ENCODE peak calls at places on chromosomes 6 and 20, in seven cellular contexts. One of them, this sample, is unnamed.

GRCh38 chr20:1061484-1062221 is 56.7 kb upstream of the PSMF1 start:
- DNase-seq in KG1: no peak
- DNase-seq in MG63: no peak
- DNase-seq in NCI-H1092 treated with DMSO at 0.1 percent for 48 hours: no peak
- DNase-seq in cardiac fibroblast: no peak
- DNase-seq in stomach: no peak
- DNase-seq in iris pigment epithelial cell: no peak
- DNase-seq in this sample: no peak

GRCh38 chr6:35506536-35506935 is 6.2 kb downstream of the TULP1 start:
- DNase-seq in KG1: no peak
- DNase-seq in iris pigment epithelial cell: no peak
- DNase-seq in cardiac fibroblast: no peak
- DNase-seq in NCI-H1092 treated with DMSO at 0.1 percent for 48 hours: no peak
- DNase-seq in MG63: no peak
- DNase-seq in stomach: no peak
- DNase-seq in this sample: no peak

GRCh38 chr6:45415315-45415714 is 37.6 kb upstream of the SUPT3H start:
- DNase-seq in iris pigment epithelial cell: no peak
- DNase-seq in stomach: no peak
- DNase-seq in cardiac fibroblast: no peak
- DNase-seq in KG1: no peak
- DNase-seq in MG63: peak; percentile 2
- DNase-seq in NCI-H1092 treated with DMSO at 0.1 percent for 48 hours: no peak
- DNase-seq in this sample: no peak

GRCh38 chr6:142942805-142943227 is 2.2 kb downstream of the HIVEP2 start:
- DNase-seq in cardiac fibroblast: peak; percentile 75
- DNase-seq in iris pigment epithelial cell: peak; percentile 71
- DNase-seq in NCI-H1092 treated with DMSO at 0.1 percent for 48 hours: no peak
- DNase-seq in stomach: no peak
- DNase-seq in MG63: no peak
- DNase-seq in KG1: peak; percentile 30
- DNase-seq in this sample: peak; percentile 48

GRCh38 chr6:26507658-26508057 is 7.6 kb downstream of the BTN1A1 start:
- DNase-seq in MG63: no peak
- DNase-seq in iris pigment epithelial cell: no peak
- DNase-seq in KG1: no peak
- DNase-seq in stomach: no peak
- DNase-seq in NCI-H1092 treated with DMSO at 0.1 percent for 48 hours: no peak
- DNase-seq in cardiac fibroblast: no peak
- DNase-seq in this sample: no peak

GRCh38 chr6:82954937-82955577 is 110.6 kb downstream of the UBE3D start:
- DNase-seq in NCI-H1092 treated with DMSO at 0.1 percent for 48 hours: no peak
- DNase-seq in cardiac fibroblast: peak; percentile 79
- DNase-seq in stomach: no peak
- DNase-seq in MG63: no peak
- DNase-seq in iris pigment epithelial cell: peak; percentile 78
- DNase-seq in KG1: no peak
- DNase-seq in this sample: peak; percentile 89

GRCh38 chr6:140566706-140567330 is 1192.4 kb upstream of the CITED2 start:
- DNase-seq in iris pigment epithelial cell: peak; percentile 78
- DNase-seq in NCI-H1092 treated with DMSO at 0.1 percent for 48 hours: no peak
- DNase-seq in MG63: no peak
- DNase-seq in stomach: no peak
- DNase-seq in cardiac fibroblast: peak; percentile 69
- DNase-seq in KG1: no peak
- DNase-seq in this sample: peak; percentile 68

GRCh38 chr6:82381278-82381677 is 17.7 kb downstream of the TPBG start:
- DNase-seq in cardiac fibroblast: peak; percentile 14
- DNase-seq in stomach: no peak
- DNase-seq in iris pigment epithelial cell: no peak
- DNase-seq in KG1: no peak
- DNase-seq in NCI-H1092 treated with DMSO at 0.1 percent for 48 hours: no peak
- DNase-seq in MG63: no peak
- DNase-seq in this sample: no peak

GRCh38 chr20:43836790-43837189 is 77.9 kb upstream of the TOX2 start:
- DNase-seq in iris pigment epithelial cell: no peak
- DNase-seq in MG63: no peak
- DNase-seq in KG1: no peak
- DNase-seq in NCI-H1092 treated with DMSO at 0.1 percent for 48 hours: no peak
- DNase-seq in cardiac fibroblast: no peak
- DNase-seq in stomach: no peak
- DNase-seq in this sample: no peak

GRCh38 chr20:62141043-62141396 is 2.2 kb downstream of the PSMA7 start:
- DNase-seq in MG63: no peak
- DNase-seq in KG1: no peak
- DNase-seq in stomach: no peak
- DNase-seq in NCI-H1092 treated with DMSO at 0.1 percent for 48 hours: no peak
- DNase-seq in cardiac fibroblast: no peak
- DNase-seq in iris pigment epithelial cell: no peak
- DNase-seq in this sample: no peak

GRCh38 chr6:75602164-75602896 is 650 bp downstream of the SENP6 start:
- DNase-seq in stomach: peak; percentile 47
- DNase-seq in NCI-H1092 treated with DMSO at 0.1 percent for 48 hours: peak; percentile 42
- DNase-seq in iris pigment epithelial cell: peak; percentile 52
- DNase-seq in KG1: peak; percentile 18
- DNase-seq in MG63: peak; percentile 47
- DNase-seq in cardiac fibroblast: peak; percentile 65
- DNase-seq in this sample: peak; percentile 49

GRCh38 chr6:165722022-165722421 is 59.0 kb upstream of the PDE10A start:
- DNase-seq in iris pigment epithelial cell: no peak
- DNase-seq in MG63: no peak
- DNase-seq in cardiac fibroblast: no peak
- DNase-seq in stomach: no peak
- DNase-seq in KG1: no peak
- DNase-seq in NCI-H1092 treated with DMSO at 0.1 percent for 48 hours: no peak
- DNase-seq in this sample: no peak

GRCh38 chr6:107698146-107698545 is 126.0 kb downstream of the SCML4 start:
- DNase-seq in KG1: no peak
- DNase-seq in stomach: no peak
- DNase-seq in MG63: peak; percentile 64
- DNase-seq in NCI-H1092 treated with DMSO at 0.1 percent for 48 hours: no peak
- DNase-seq in iris pigment epithelial cell: peak; percentile 58
- DNase-seq in cardiac fibroblast: peak; percentile 94
- DNase-seq in this sample: peak; percentile 95

GRCh38 chr20:46663531-46663930 is 12.3 kb upstream of the SLC13A3 start:
- DNase-seq in iris pigment epithelial cell: no peak
- DNase-seq in MG63: no peak
- DNase-seq in cardiac fibroblast: no peak
- DNase-seq in KG1: no peak
- DNase-seq in NCI-H1092 treated with DMSO at 0.1 percent for 48 hours: no peak
- DNase-seq in stomach: no peak
- DNase-seq in this sample: no peak

GRCh38 chr6:106509420-106510089 is 119.7 kb downstream of the RTN4IP1 start:
- DNase-seq in stomach: no peak
- DNase-seq in MG63: no peak
- DNase-seq in cardiac fibroblast: peak; percentile 30
- DNase-seq in KG1: no peak
- DNase-seq in NCI-H1092 treated with DMSO at 0.1 percent for 48 hours: no peak
- DNase-seq in iris pigment epithelial cell: peak; percentile 67
- DNase-seq in this sample: no peak

GRCh38 chr6:154488802-154489437 is 21.6 kb downstream of the CNKSR3 start:
- DNase-seq in iris pigment epithelial cell: peak; percentile 44
- DNase-seq in MG63: peak; percentile 42
- DNase-seq in stomach: no peak
- DNase-seq in NCI-H1092 treated with DMSO at 0.1 percent for 48 hours: no peak
- DNase-seq in KG1: no peak
- DNase-seq in cardiac fibroblast: peak; percentile 63
- DNase-seq in this sample: peak; percentile 68

GRCh38 chr20:53609501-53610445 is 16.1 kb upstream of the ZNF217 start:
- DNase-seq in cardiac fibroblast: peak; percentile 51
- DNase-seq in MG63: peak; percentile 83
- DNase-seq in iris pigment epithelial cell: peak; percentile 62
- DNase-seq in stomach: peak; percentile 45
- DNase-seq in KG1: peak; percentile 63
- DNase-seq in NCI-H1092 treated with DMSO at 0.1 percent for 48 hours: peak; percentile 69
- DNase-seq in this sample: peak; percentile 71